ENCODE peak calls at places on chromosomes 4 and X, in four cellular contexts. U, C, P and Q are unnamed samples.

GRCh38 chr4:137621056-137621455 is 88.8 kb upstream of the PCDH18 start:
- DNase-seq in U (no peak), C (no peak), P (no peak), Q (no peak)

GRCh38 chr4:149047368-149047767 is 605.2 kb upstream of the NR3C2 start:
- DNase-seq in U (no peak), C (no peak), P (no peak), Q (no peak)

GRCh38 chr4:24175707-24176106 is 285.9 kb upstream of the PPARGC1A start:
- DNase-seq in U (no peak), C (no peak), P (no peak), Q (no peak)

GRCh38 chr4:44149242-44149641 is 299.4 kb downstream of the KCTD8 start:
- DNase-seq in U (no peak), C (no peak), P (no peak), Q (no peak)

GRCh38 chrX:130296743-130297142 is 28.0 kb upstream of the ZNF280C start:
- DNase-seq in U (no peak), C (no peak), P (no peak), Q (no peak)

GRCh38 chr4:158111241-158111640 is 61.6 kb downstream of the GASK1B start:
- DNase-seq in U (no peak), C (no peak), P (no peak), Q (no peak)

GRCh38 chr4:151324449-151325319 is 721 bp downstream of the SH3D19 start:
- DNase-seq in U (peak; percentile 26), C (no peak), P (peak; percentile 99), Q (peak; percentile 46)

GRCh38 chr4:52552778-52553177 is 106.3 kb downstream of the USP46 start:
- DNase-seq in U (peak; percentile 45), C (no peak), P (no peak), Q (peak; percentile 7)

GRCh38 chr4:18937746-18938145 is 916.2 kb upstream of the LCORL start:
- DNase-seq in U (no peak), C (no peak), P (no peak), Q (no peak)

GRCh38 chr4:186304216-186304615 is 38.2 kb downstream of the F11 start:
- DNase-seq in U (no peak), C (no peak), P (no peak), Q (no peak)

GRCh38 chr4:180057891-180058643 is 2185.1 kb upstream of the TENM3 start:
- DNase-seq in U (no peak), C (no peak), P (no peak), Q (peak; percentile 30)

GRCh38 chrX:53080628-53081580 is 1.3 kb upstream of the TSPYL2 start:
- DNase-seq in U (no peak), C (no peak), P (no peak), Q (no peak)

GRCh38 chr4:158411180-158411721 is 110.4 kb upstream of the RXFP1 start:
- DNase-seq in U (no peak), C (no peak), P (no peak), Q (no peak)

GRCh38 chrX:17596051-17596450 is 141.2 kb upstream of the SCML1 start:
- DNase-seq in U (no peak), C (no peak), P (no peak), Q (no peak)

GRCh38 chrX:33339219-33339618 is 127.9 kb upstream of the DMD start:
- DNase-seq in U (no peak), C (no peak), P (no peak), Q (no peak)

GRCh38 chr4:99855677-99856076 is 38.5 kb downstream of the LAMTOR3 start:
- DNase-seq in U (no peak), C (peak; percentile 53), P (no peak), Q (no peak)

GRCh38 chr4:147118523-147118922 is 172.9 kb upstream of the TTC29 start:
- DNase-seq in U (no peak), C (peak; percentile 31), P (no peak), Q (no peak)

GRCh38 chr4:78693777-78694456 is 82.2 kb upstream of the BMP2K start:
- DNase-seq in U (peak; percentile 73), C (no peak), P (no peak), Q (no peak)

GRCh38 chr4:28092610-28093009 is 1232.0 kb downstream of the STIM2 start:
- DNase-seq in U (no peak), C (no peak), P (no peak), Q (no peak)

GRCh38 chr4:5870701-5871100 is 22.2 kb downstream of the CRMP1 start:
- DNase-seq in U (no peak), C (no peak), P (no peak), Q (no peak)

GRCh38 chrX:141439651-141440050 is 144.9 kb downstream of the SPANXA1 start:
- DNase-seq in U (no peak), C (no peak), P (no peak), Q (no peak)

GRCh38 chr4:77697860-77698599 is 92.4 kb downstream of the CXCL13 start:
- DNase-seq in U (peak; percentile 9), C (no peak), P (peak; percentile 34), Q (peak; percentile 25)

GRCh38 chr4:15295421-15296162 is 132.2 kb upstream of the C1QTNF7 start:
- DNase-seq in U (no peak), C (no peak), P (no peak), Q (no peak)

GRCh38 chr4:26584725-26585124 is 841 bp downstream of the TBC1D19 start:
- DNase-seq in U (no peak), C (no peak), P (no peak), Q (no peak)

DNA sequence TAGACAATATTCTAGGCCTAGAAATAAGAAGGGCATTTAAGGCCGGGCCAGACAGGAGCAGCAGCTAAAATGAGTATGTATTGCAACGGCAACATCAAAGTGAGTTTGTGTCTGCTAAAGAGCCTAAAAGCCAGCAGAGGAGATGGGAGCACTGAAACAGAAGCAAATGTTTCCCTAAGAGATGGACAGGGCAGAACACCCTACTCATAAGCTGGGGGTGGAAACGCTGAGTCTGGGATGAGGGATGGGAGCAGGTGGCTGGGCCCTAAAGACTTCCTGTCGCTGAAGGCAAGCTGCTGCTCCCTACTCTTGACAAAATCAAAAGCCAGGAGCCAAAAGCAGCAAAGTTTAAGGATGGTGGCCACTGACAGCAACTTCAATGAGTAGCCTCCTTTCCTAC is 40.5 kb upstream of the NAP1L5 start:
- DNase-seq in U (no peak), C (no peak), P (no peak), Q (no peak)
- TF ChIP-seq BHLHE40 in U (no peak), C (no peak), P (no peak), Q (no peak)

GRCh38 chr4:25184056-25184455 is 23.8 kb upstream of the SEPSECS start:
- DNase-seq in U (peak; percentile 19), C (no peak), P (no peak), Q (no peak)

GRCh38 chr4:25177147-25177546 is 16.9 kb upstream of the SEPSECS start:
- DNase-seq in U (no peak), C (no peak), P (no peak), Q (no peak)

GRCh38 chr4:25182941-25183340 is 22.7 kb upstream of the SEPSECS start:
- DNase-seq in U (no peak), C (no peak), P (no peak), Q (no peak)

GRCh38 chr4:25178838-25179261 is 18.6 kb upstream of the SEPSECS start:
- DNase-seq in U (no peak), C (no peak), P (peak; percentile 85), Q (no peak)

GRCh38 chr4:25180524-25181131 is 20.4 kb upstream of the SEPSECS start:
- DNase-seq in U (peak; percentile 70), C (no peak), P (peak; percentile 56), Q (peak; percentile 28)
- TF ChIP-seq SP1 in U (no peak), C (no peak), P (no peak), Q (no peak)

DNA sequence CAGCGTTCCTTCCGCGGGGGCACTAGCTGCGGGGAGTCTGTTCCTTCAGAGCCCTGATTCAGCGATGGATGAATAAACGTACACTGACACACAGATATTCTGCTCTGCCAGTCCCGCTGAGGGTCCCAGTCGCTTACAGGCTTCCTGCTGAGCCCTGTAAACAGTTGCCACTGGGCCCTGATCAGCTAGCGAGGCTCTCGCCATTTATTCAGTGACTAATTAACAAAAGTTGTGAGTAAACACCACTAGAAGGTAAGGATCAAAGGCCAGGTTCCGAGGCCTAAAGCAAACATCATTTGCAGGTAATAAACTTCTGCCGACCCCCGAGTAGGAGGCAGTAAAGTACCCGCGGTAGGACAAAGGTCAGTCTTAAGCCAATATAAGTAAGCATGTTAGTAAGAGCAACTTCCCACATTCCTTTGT is 442.6 kb upstream of the GALNT7 start:
- DNase-seq in U (no peak), C (no peak), P (peak; percentile 72), Q (peak; percentile 10)
- TF ChIP-seq BHLHE40 in U (no peak), C (no peak), P (no peak), Q (no peak)

DNA sequence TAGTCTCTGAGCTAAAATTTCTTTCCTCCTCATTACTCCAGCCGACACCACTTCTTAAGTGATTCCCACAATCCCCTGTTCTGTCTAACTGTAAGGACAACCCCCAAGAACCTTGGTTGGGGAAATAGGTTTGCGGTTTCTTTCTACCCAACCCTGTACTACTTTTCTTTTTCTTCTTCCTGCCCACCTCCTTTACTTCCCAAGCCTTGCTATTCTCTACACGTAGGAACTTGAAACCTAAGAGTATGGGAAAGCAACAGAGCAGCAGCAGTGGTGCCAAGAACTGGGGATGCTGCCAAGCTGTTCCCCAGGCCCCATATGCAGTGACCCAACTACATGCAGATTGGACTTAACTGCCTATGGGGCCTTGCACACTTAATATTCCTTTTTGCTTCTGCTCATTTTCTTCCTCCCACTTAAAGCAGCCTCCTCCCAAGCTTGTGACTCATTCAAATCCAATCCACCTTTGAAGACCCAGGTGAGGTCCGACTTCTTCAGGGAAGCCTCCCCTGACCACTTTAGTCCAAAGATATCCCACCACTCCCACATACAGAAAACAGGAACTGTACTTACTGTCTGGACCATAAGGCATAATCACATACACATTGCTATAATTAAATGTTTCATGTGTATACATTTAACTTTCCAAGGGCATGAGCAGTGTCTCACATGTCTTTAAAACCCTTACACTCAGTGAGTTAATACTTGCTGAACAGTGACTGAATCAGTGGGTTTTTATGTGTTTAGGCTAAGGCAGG is 1.7 kb downstream of the FAM120C start:
- DNase-seq in U (peak; percentile 2), C (no peak), P (no peak), Q (no peak)
- TF ChIP-seq SP1 in U (no peak), C (no peak), P (no peak), Q (no peak)

DNA sequence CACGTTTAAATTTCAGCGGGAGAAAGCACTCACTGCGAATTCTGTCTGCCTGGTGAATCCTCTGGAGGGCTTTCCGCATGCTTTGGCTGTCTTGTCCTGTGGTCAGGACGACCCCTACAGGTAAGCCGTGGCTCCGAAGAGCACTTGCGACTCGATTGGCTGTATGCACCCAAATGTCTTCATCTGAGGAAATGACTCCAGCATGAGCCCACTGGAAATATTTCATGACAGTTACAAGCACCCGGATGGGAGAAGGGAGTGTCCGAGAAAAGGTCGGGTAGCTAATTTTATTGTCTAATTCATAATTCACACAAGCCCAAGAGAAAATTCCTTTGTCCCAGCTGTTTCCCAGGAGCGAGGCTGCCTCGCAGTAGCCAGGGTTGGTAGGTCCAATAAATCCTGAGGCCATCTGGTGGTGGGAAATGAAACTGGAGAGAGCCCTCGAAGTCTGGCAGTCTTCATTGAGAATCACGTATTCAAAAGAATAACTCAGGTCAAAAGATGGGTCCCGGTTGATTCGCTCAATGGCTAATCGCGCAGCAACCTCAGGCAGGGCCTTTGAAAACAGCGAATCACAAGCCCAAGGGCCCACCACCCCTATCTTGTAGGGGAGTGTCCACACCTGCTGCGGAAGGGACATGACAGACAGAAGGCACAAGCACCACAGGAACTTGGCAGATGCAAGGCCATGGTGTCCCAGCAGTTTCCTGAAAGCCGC is 6.6 kb downstream of the GUCY2F start:
- DNase-seq in U (peak; percentile 48), C (no peak), P (peak; percentile 35), Q (peak; percentile 79)
- TF ChIP-seq BHLHE40 in U (no peak), C (no peak), P (no peak), Q (no peak)